ENCODE peak calls at places on chromosomes 1 and 21, in seven cellular contexts. One of them, this sample, is unnamed.

GRCh38 chr1:231634302-231635013 is 7.9 kb downstream of the DISC1 start:
- DNase-seq in colonic mucosa: no peak
- DNase-seq in CD8-positive, alpha-beta memory T cell: no peak
- DNase-seq in prostate gland: no peak
- DNase-seq in iPS DF 6.9: no peak
- DNase-seq in GM23338: no peak
- DNase-seq in gastrocnemius medialis: no peak
- DNase-seq in this sample: no peak

GRCh38 chr1:201790261-201790660 is 38.7 kb upstream of the IPO9 start:
- DNase-seq in colonic mucosa: no peak
- DNase-seq in CD8-positive, alpha-beta memory T cell: no peak
- DNase-seq in prostate gland: no peak
- DNase-seq in iPS DF 6.9: no peak
- DNase-seq in GM23338: no peak
- DNase-seq in gastrocnemius medialis: no peak
- DNase-seq in this sample: no peak

GRCh38 chr1:200279810-200280411 is 129.9 kb downstream of the ZNF281 start:
- DNase-seq in colonic mucosa: peak; percentile 78
- DNase-seq in CD8-positive, alpha-beta memory T cell: peak; percentile 18
- DNase-seq in prostate gland: peak; percentile 33
- DNase-seq in iPS DF 6.9: peak; percentile 64
- DNase-seq in GM23338: peak; percentile 92
- DNase-seq in gastrocnemius medialis: no peak
- DNase-seq in this sample: no peak

GRCh38 chr1:87812881-87813577 is 484.3 kb downstream of the LMO4 start:
- DNase-seq in colonic mucosa: no peak
- DNase-seq in CD8-positive, alpha-beta memory T cell: no peak
- DNase-seq in prostate gland: no peak
- DNase-seq in iPS DF 6.9: no peak
- DNase-seq in GM23338: no peak
- DNase-seq in gastrocnemius medialis: no peak
- DNase-seq in this sample: no peak

GRCh38 chr21:28822882-28823335 is 169.8 kb downstream of the LTN1 start:
- DNase-seq in colonic mucosa: peak; percentile 67
- DNase-seq in CD8-positive, alpha-beta memory T cell: no peak
- DNase-seq in prostate gland: peak; percentile 36
- DNase-seq in iPS DF 6.9: no peak
- DNase-seq in GM23338: no peak
- DNase-seq in gastrocnemius medialis: no peak
- DNase-seq in this sample: no peak

GRCh38 chr1:54698346-54698745 is 17.3 kb upstream of the TTC4 start:
- DNase-seq in colonic mucosa: no peak
- DNase-seq in CD8-positive, alpha-beta memory T cell: no peak
- DNase-seq in prostate gland: no peak
- DNase-seq in iPS DF 6.9: no peak
- DNase-seq in GM23338: no peak
- DNase-seq in gastrocnemius medialis: no peak
- DNase-seq in this sample: no peak

GRCh38 chr1:55284856-55285255 is 69.7 kb upstream of the USP24 start:
- DNase-seq in colonic mucosa: peak; percentile 37
- DNase-seq in CD8-positive, alpha-beta memory T cell: no peak
- DNase-seq in prostate gland: peak; percentile 10
- DNase-seq in iPS DF 6.9: no peak
- DNase-seq in GM23338: peak; percentile 64
- DNase-seq in gastrocnemius medialis: no peak
- DNase-seq in this sample: no peak

GRCh38 chr1:220943319-220943718 is 64.1 kb downstream of the HLX start:
- DNase-seq in colonic mucosa: no peak
- DNase-seq in CD8-positive, alpha-beta memory T cell: no peak
- DNase-seq in prostate gland: no peak
- DNase-seq in iPS DF 6.9: no peak
- DNase-seq in GM23338: no peak
- DNase-seq in gastrocnemius medialis: no peak
- DNase-seq in this sample: no peak

GRCh38 chr1:229509576-229509975 is 1.4 kb upstream of the NUP133 start:
- DNase-seq in colonic mucosa: no peak
- DNase-seq in CD8-positive, alpha-beta memory T cell: no peak
- DNase-seq in prostate gland: no peak
- DNase-seq in iPS DF 6.9: no peak
- DNase-seq in GM23338: no peak
- DNase-seq in gastrocnemius medialis: no peak
- DNase-seq in this sample: no peak

GRCh38 chr1:156693858-156694562 is 11.4 kb downstream of the CRABP2 start:
- DNase-seq in colonic mucosa: peak; percentile 36
- DNase-seq in CD8-positive, alpha-beta memory T cell: no peak
- DNase-seq in prostate gland: no peak
- DNase-seq in iPS DF 6.9: no peak
- DNase-seq in GM23338: peak; percentile 66
- DNase-seq in gastrocnemius medialis: no peak
- DNase-seq in this sample: no peak

GRCh38 chr1:51955797-51956527 is 34.5 kb downstream of the RAB3B start:
- DNase-seq in colonic mucosa: peak; percentile 20
- DNase-seq in CD8-positive, alpha-beta memory T cell: no peak
- DNase-seq in prostate gland: peak; percentile 14
- DNase-seq in iPS DF 6.9: no peak
- DNase-seq in GM23338: peak; percentile 11
- DNase-seq in gastrocnemius medialis: no peak
- DNase-seq in this sample: no peak

GRCh38 chr21:35573472-35574389 is 486.6 kb downstream of the SETD4 start:
- DNase-seq in colonic mucosa: no peak
- DNase-seq in CD8-positive, alpha-beta memory T cell: no peak
- DNase-seq in prostate gland: no peak
- DNase-seq in iPS DF 6.9: no peak
- DNase-seq in GM23338: no peak
- DNase-seq in gastrocnemius medialis: no peak
- DNase-seq in this sample: no peak

GRCh38 chr1:156725683-156726280 is 2.5 kb upstream of the METTL25B start:
- DNase-seq in colonic mucosa: peak; percentile 92
- DNase-seq in CD8-positive, alpha-beta memory T cell: peak; percentile 75
- DNase-seq in prostate gland: peak; percentile 85
- DNase-seq in iPS DF 6.9: no peak
- DNase-seq in GM23338: peak; percentile 96
- DNase-seq in gastrocnemius medialis: peak; percentile 64
- DNase-seq in this sample: no peak

GRCh38 chr1:76164165-76164564 is 89.6 kb downstream of the ST6GALNAC3 start:
- DNase-seq in colonic mucosa: no peak
- DNase-seq in CD8-positive, alpha-beta memory T cell: no peak
- DNase-seq in prostate gland: no peak
- DNase-seq in iPS DF 6.9: no peak
- DNase-seq in GM23338: no peak
- DNase-seq in gastrocnemius medialis: no peak
- DNase-seq in this sample: no peak

GRCh38 chr1:180155202-180155682 is 573 bp downstream of the QSOX1 start:
- DNase-seq in colonic mucosa: peak; percentile 47
- DNase-seq in CD8-positive, alpha-beta memory T cell: no peak
- DNase-seq in prostate gland: no peak
- DNase-seq in iPS DF 6.9: no peak
- DNase-seq in GM23338: peak; percentile 54
- DNase-seq in gastrocnemius medialis: no peak
- DNase-seq in this sample: no peak

GRCh38 chr1:209809601-209810000 is 3.7 kb upstream of the IRF6 start:
- DNase-seq in colonic mucosa: no peak
- DNase-seq in CD8-positive, alpha-beta memory T cell: no peak
- DNase-seq in prostate gland: no peak
- DNase-seq in iPS DF 6.9: no peak
- DNase-seq in GM23338: no peak
- DNase-seq in gastrocnemius medialis: no peak
- DNase-seq in this sample: no peak

GRCh38 chr1:59686170-59686569 is 128.6 kb upstream of the HOOK1 start:
- DNase-seq in colonic mucosa: no peak
- DNase-seq in CD8-positive, alpha-beta memory T cell: no peak
- DNase-seq in prostate gland: peak; percentile 37
- DNase-seq in iPS DF 6.9: no peak
- DNase-seq in GM23338: no peak
- DNase-seq in gastrocnemius medialis: peak; percentile 59
- DNase-seq in this sample: no peak

GRCh38 chr1:245434285-245434684 is 279.5 kb downstream of the KIF26B start:
- DNase-seq in colonic mucosa: no peak
- DNase-seq in CD8-positive, alpha-beta memory T cell: no peak
- DNase-seq in prostate gland: no peak
- DNase-seq in iPS DF 6.9: no peak
- DNase-seq in GM23338: peak; percentile 28
- DNase-seq in gastrocnemius medialis: no peak
- DNase-seq in this sample: no peak

GRCh38 chr1:33502726-33503125 is 30.3 kb downstream of the ZSCAN20 start:
- DNase-seq in colonic mucosa: no peak
- DNase-seq in CD8-positive, alpha-beta memory T cell: no peak
- DNase-seq in prostate gland: no peak
- DNase-seq in iPS DF 6.9: no peak
- DNase-seq in GM23338: no peak
- DNase-seq in gastrocnemius medialis: no peak
- DNase-seq in this sample: no peak

GRCh38 chr1:240575976-240576666 is 35.8 kb downstream of the GREM2 start:
- DNase-seq in colonic mucosa: no peak
- DNase-seq in CD8-positive, alpha-beta memory T cell: peak; percentile 68
- DNase-seq in prostate gland: no peak
- DNase-seq in iPS DF 6.9: no peak
- DNase-seq in GM23338: peak; percentile 9
- DNase-seq in gastrocnemius medialis: no peak
- DNase-seq in this sample: no peak

GRCh38 chr21:42534901-42535378 is 21.3 kb downstream of the SLC37A1 start:
- DNase-seq in colonic mucosa: no peak
- DNase-seq in CD8-positive, alpha-beta memory T cell: no peak
- DNase-seq in prostate gland: no peak
- DNase-seq in iPS DF 6.9: no peak
- DNase-seq in GM23338: no peak
- DNase-seq in gastrocnemius medialis: no peak
- DNase-seq in this sample: no peak

GRCh38 chr1:54362881-54363340 is 43.3 kb downstream of the SSBP3 start:
- DNase-seq in colonic mucosa: no peak
- DNase-seq in CD8-positive, alpha-beta memory T cell: no peak
- DNase-seq in prostate gland: no peak
- DNase-seq in iPS DF 6.9: no peak
- DNase-seq in GM23338: no peak
- DNase-seq in gastrocnemius medialis: peak; percentile 28
- DNase-seq in this sample: no peak

GRCh38 chr1:1032428-1032827 is 12.5 kb downstream of the AGRN start:
- DNase-seq in colonic mucosa: no peak
- DNase-seq in CD8-positive, alpha-beta memory T cell: no peak
- DNase-seq in prostate gland: no peak
- DNase-seq in iPS DF 6.9: no peak
- DNase-seq in GM23338: peak; percentile 53
- DNase-seq in gastrocnemius medialis: no peak
- DNase-seq in this sample: no peak
- H3K27ac ChIP-seq in colonic mucosa: no peak overlapping the region
- H3K27ac ChIP-seq in CD8-positive, alpha-beta memory T cell: no peak overlapping the region
- H3K27ac ChIP-seq in prostate gland: no peak overlapping the region
- H3K27ac ChIP-seq in iPS DF 6.9: no peak overlapping the region
- H3K27ac ChIP-seq in GM23338: no peak overlapping the region
- H3K27ac ChIP-seq in gastrocnemius medialis: no peak overlapping the region
- H3K27ac ChIP-seq in this sample: no peak overlapping the region

GRCh38 chr1:91761303-91761721 is 124.6 kb downstream of the TGFBR3 start:
- DNase-seq in colonic mucosa: no peak
- DNase-seq in CD8-positive, alpha-beta memory T cell: no peak
- DNase-seq in prostate gland: no peak
- DNase-seq in iPS DF 6.9: no peak
- DNase-seq in GM23338: no peak
- DNase-seq in gastrocnemius medialis: no peak
- DNase-seq in this sample: no peak

GRCh38 chr1:91757760-91758545 is 128.0 kb downstream of the TGFBR3 start:
- DNase-seq in colonic mucosa: no peak
- DNase-seq in CD8-positive, alpha-beta memory T cell: no peak
- DNase-seq in prostate gland: no peak
- DNase-seq in iPS DF 6.9: no peak
- DNase-seq in GM23338: no peak
- DNase-seq in gastrocnemius medialis: no peak
- DNase-seq in this sample: no peak

GRCh38 chr1:91760487-91760886 is 125.5 kb downstream of the TGFBR3 start:
- DNase-seq in colonic mucosa: no peak
- DNase-seq in CD8-positive, alpha-beta memory T cell: no peak
- DNase-seq in prostate gland: no peak
- DNase-seq in iPS DF 6.9: no peak
- DNase-seq in GM23338: no peak
- DNase-seq in gastrocnemius medialis: no peak
- DNase-seq in this sample: no peak

GRCh38 chr1:91755888-91756287 is 130.1 kb downstream of the TGFBR3 start:
- DNase-seq in colonic mucosa: no peak
- DNase-seq in CD8-positive, alpha-beta memory T cell: no peak
- DNase-seq in prostate gland: no peak
- DNase-seq in iPS DF 6.9: no peak
- DNase-seq in GM23338: no peak
- DNase-seq in gastrocnemius medialis: no peak
- DNase-seq in this sample: no peak

GRCh38 chr1:91759076-91759475 is 126.9 kb downstream of the TGFBR3 start:
- DNase-seq in colonic mucosa: no peak
- DNase-seq in CD8-positive, alpha-beta memory T cell: no peak
- DNase-seq in prostate gland: no peak
- DNase-seq in iPS DF 6.9: no peak
- DNase-seq in GM23338: no peak
- DNase-seq in gastrocnemius medialis: no peak
- DNase-seq in this sample: no peak
- H3K4me1 ChIP-seq in colonic mucosa: no peaks in the 10 kb centered on the region
- H3K4me1 ChIP-seq in CD8-positive, alpha-beta memory T cell: no peaks in the 10 kb centered on the region
- H3K4me1 ChIP-seq in prostate gland: peaks cover 4% of the 10 kb centered on the region
- H3K4me1 ChIP-seq in iPS DF 6.9: peaks cover 2% of the 10 kb centered on the region
- H3K4me1 ChIP-seq in GM23338: no peaks in the 10 kb centered on the region
- H3K4me1 ChIP-seq in gastrocnemius medialis: peaks cover 47% of the 10 kb centered on the region
- H3K4me1 ChIP-seq in this sample: no peaks in the 10 kb centered on the region

GRCh38 chr1:26701266-26701994 is 5.6 kb downstream of the ARID1A start:
- DNase-seq in colonic mucosa: no peak
- DNase-seq in CD8-positive, alpha-beta memory T cell: no peak
- DNase-seq in prostate gland: no peak
- DNase-seq in iPS DF 6.9: no peak
- DNase-seq in GM23338: no peak
- DNase-seq in gastrocnemius medialis: no peak
- DNase-seq in this sample: no peak
- H3K4me3 ChIP-seq in colonic mucosa: no peak overlapping the region
- H3K4me3 ChIP-seq in CD8-positive, alpha-beta memory T cell: peak overlapping the region; percentile 23
- H3K4me3 ChIP-seq in prostate gland: no peak overlapping the region
- H3K4me3 ChIP-seq in iPS DF 6.9: no peak overlapping the region
- H3K4me3 ChIP-seq in GM23338: peak overlapping the region; percentile 68
- H3K4me3 ChIP-seq in gastrocnemius medialis: no peak overlapping the region
- H3K4me3 ChIP-seq in this sample: no peak overlapping the region

GRCh38 chr1:154749078-154749760 is 120.9 kb downstream of the KCNN3 start:
- DNase-seq in colonic mucosa: no peak
- DNase-seq in CD8-positive, alpha-beta memory T cell: no peak
- DNase-seq in prostate gland: no peak
- DNase-seq in iPS DF 6.9: no peak
- DNase-seq in GM23338: peak; percentile 45
- DNase-seq in gastrocnemius medialis: no peak
- DNase-seq in this sample: no peak

GRCh38 chr1:154751690-154752089 is 118.4 kb downstream of the KCNN3 start:
- DNase-seq in colonic mucosa: no peak
- DNase-seq in CD8-positive, alpha-beta memory T cell: no peak
- DNase-seq in prostate gland: no peak
- DNase-seq in iPS DF 6.9: no peak
- DNase-seq in GM23338: no peak
- DNase-seq in gastrocnemius medialis: no peak
- DNase-seq in this sample: no peak

GRCh38 chr1:154753426-154753825 is 116.7 kb downstream of the KCNN3 start:
- DNase-seq in colonic mucosa: no peak
- DNase-seq in CD8-positive, alpha-beta memory T cell: no peak
- DNase-seq in prostate gland: no peak
- DNase-seq in iPS DF 6.9: no peak
- DNase-seq in GM23338: no peak
- DNase-seq in gastrocnemius medialis: no peak
- DNase-seq in this sample: no peak

GRCh38 chr1:154752273-154753030 is 117.6 kb downstream of the KCNN3 start:
- DNase-seq in colonic mucosa: no peak
- DNase-seq in CD8-positive, alpha-beta memory T cell: no peak
- DNase-seq in prostate gland: no peak
- DNase-seq in iPS DF 6.9: no peak
- DNase-seq in GM23338: no peak
- DNase-seq in gastrocnemius medialis: no peak
- DNase-seq in this sample: no peak

GRCh38 chr1:154750681-154751665 is 119.1 kb downstream of the KCNN3 start:
- DNase-seq in colonic mucosa: no peak
- DNase-seq in CD8-positive, alpha-beta memory T cell: no peak
- DNase-seq in prostate gland: no peak
- DNase-seq in iPS DF 6.9: no peak
- DNase-seq in GM23338: no peak
- DNase-seq in gastrocnemius medialis: no peak
- DNase-seq in this sample: no peak
- H3K27ac ChIP-seq in colonic mucosa: no peak overlapping the region
- H3K27ac ChIP-seq in CD8-positive, alpha-beta memory T cell: no peak overlapping the region
- H3K27ac ChIP-seq in prostate gland: no peak overlapping the region
- H3K27ac ChIP-seq in iPS DF 6.9: no peak overlapping the region
- H3K27ac ChIP-seq in GM23338: no peak overlapping the region
- H3K27ac ChIP-seq in gastrocnemius medialis: no peak overlapping the region
- H3K27ac ChIP-seq in this sample: no peak overlapping the region

This sample was measured in thoracic aorta.